ENCODE peak calls at places on chromosomes 12 and 14, in five cellular contexts. H is fibroblast of lung; I is Peyer's patch; S is PC-3; D is CD8-positive, alpha-beta T cell. Y is an unnamed sample.

GRCh38 chr14:34052658-34053014 is 101.8 kb upstream of the EGLN3 start:
- DNase-seq in H (peak; percentile 31), I (no peak), S (peak; percentile 68), D (no peak), Y (no peak)

GRCh38 chr14:50794063-50794645 is 36.8 kb downstream of the NIN start:
- DNase-seq in H (no peak), I (no peak), S (no peak), D (no peak), Y (no peak)

GRCh38 chr12:57754411-57755193 is at the start of gene MARCHF9:
- DNase-seq in H (no peak), I (peak; percentile 93), S (peak; percentile 86), D (peak; percentile 85), Y (peak; percentile 90)

GRCh38 chr12:119176267-119177055 is 2.3 kb upstream of the HSPB8 start:
- DNase-seq in H (peak; percentile 94), I (peak; percentile 33), S (peak; percentile 69), D (no peak), Y (peak; percentile 88)

GRCh38 chr14:75126679-75127473 is at the start of gene NEK9:
- DNase-seq in H (peak; percentile 89), I (peak; percentile 89), S (peak; percentile 80), D (peak; percentile 92), Y (peak; percentile 94)

GRCh38 chr12:43805149-43805856 is 814 bp downstream of the TWF1 start:
- DNase-seq in H (peak; percentile 12), I (no peak), S (no peak), D (no peak), Y (no peak)

GRCh38 chr14:20855652-20856291 is 35.4 kb upstream of the RNASE3 start:
- DNase-seq in H (peak; percentile 55), I (peak; percentile 66), S (peak; percentile 87), D (no peak), Y (no peak)

GRCh38 chr12:32053881-32054624 is 52.6 kb upstream of the BICD1 start:
- DNase-seq in H (no peak), I (no peak), S (no peak), D (no peak), Y (no peak)

GRCh38 chr12:90075685-90076084 is 367.0 kb upstream of the ATP2B1 start:
- DNase-seq in H (no peak), I (no peak), S (no peak), D (no peak), Y (no peak)

GRCh38 chr14:99601301-99601945 is 2.6 kb downstream of the CCDC85C start:
- DNase-seq in H (no peak), I (no peak), S (peak; percentile 45), D (no peak), Y (no peak)

GRCh38 chr12:89140580-89141236 is 211.6 kb downstream of the DUSP6 start:
- DNase-seq in H (peak; percentile 79), I (no peak), S (peak; percentile 48), D (no peak), Y (no peak)

GRCh38 chr14:53741379-53742225 is 215.0 kb downstream of the BMP4 start:
- DNase-seq in H (peak; percentile 79), I (no peak), S (no peak), D (no peak), Y (no peak)

GRCh38 chr14:71328183-71328582 is 420.9 kb downstream of the PCNX1 start:
- DNase-seq in H (no peak), I (no peak), S (no peak), D (no peak), Y (no peak)

GRCh38 chr14:50615056-50615455 is 53.0 kb downstream of the SAV1 start:
- DNase-seq in H (no peak), I (no peak), S (no peak), D (no peak), Y (no peak)

GRCh38 chr12:93569656-93570551 is 2.6 kb upstream of the SOCS2 start:
- DNase-seq in H (peak; percentile 93), I (peak; percentile 81), S (peak; percentile 76), D (peak; percentile 83), Y (peak; percentile 93)

GRCh38 chr12:92257261-92257660 is 111.6 kb upstream of the BTG1 start:
- DNase-seq in H (no peak), I (no peak), S (peak; percentile 3), D (no peak), Y (no peak)

GRCh38 chr12:52428121-52428520 is 6.0 kb downstream of the KRT75 start:
- DNase-seq in H (no peak), I (no peak), S (no peak), D (no peak), Y (no peak)

GRCh38 chr14:100611811-100612480 is 24.7 kb upstream of the BEGAIN start:
- DNase-seq in H (no peak), I (no peak), S (no peak), D (no peak), Y (peak; percentile 30)

GRCh38 chr12:113242018-113242418 is 20.8 kb downstream of the TPCN1 start:
- DNase-seq in H (no peak), I (no peak), S (peak; percentile 98), D (no peak), Y (peak; percentile 86)

GRCh38 chr12:52200086-52200782 is 8.4 kb upstream of the KRT80 start:
- DNase-seq in H (no peak), I (no peak), S (no peak), D (no peak), Y (peak; percentile 54)

GRCh38 chr14:23514009-23514962 is 37.3 kb downstream of the ZFHX2 start:
- DNase-seq in H (no peak), I (no peak), S (no peak), D (no peak), Y (no peak)

GRCh38 chr14:23517650-23518329 is 33.8 kb downstream of the ZFHX2 start:
- DNase-seq in H (no peak), I (no peak), S (no peak), D (no peak), Y (no peak)

GRCh38 chr14:104223101-104223809 is 84.9 kb downstream of the KIF26A start:
- DNase-seq in H (no peak), I (no peak), S (no peak), D (no peak), Y (no peak)

GRCh38 chr12:78778339-78778738 is 86.2 kb upstream of the SYT1 start:
- DNase-seq in H (no peak), I (no peak), S (peak; percentile 26), D (no peak), Y (no peak)

GRCh38 chr12:5172886-5173285 is 129.2 kb downstream of the KCNA5 start:
- DNase-seq in H (no peak), I (no peak), S (no peak), D (no peak), Y (no peak)

GRCh38 chr12:5173511-5174011 is 129.9 kb downstream of the KCNA5 start:
- DNase-seq in H (no peak), I (no peak), S (peak; percentile 52), D (no peak), Y (no peak)

GRCh38 chr12:5170894-5171293 is 127.2 kb downstream of the KCNA5 start:
- DNase-seq in H (no peak), I (no peak), S (no peak), D (no peak), Y (no peak)

GRCh38 chr12:5168148-5168547 is 124.5 kb downstream of the KCNA5 start:
- DNase-seq in H (no peak), I (no peak), S (no peak), D (no peak), Y (no peak)

DNA sequence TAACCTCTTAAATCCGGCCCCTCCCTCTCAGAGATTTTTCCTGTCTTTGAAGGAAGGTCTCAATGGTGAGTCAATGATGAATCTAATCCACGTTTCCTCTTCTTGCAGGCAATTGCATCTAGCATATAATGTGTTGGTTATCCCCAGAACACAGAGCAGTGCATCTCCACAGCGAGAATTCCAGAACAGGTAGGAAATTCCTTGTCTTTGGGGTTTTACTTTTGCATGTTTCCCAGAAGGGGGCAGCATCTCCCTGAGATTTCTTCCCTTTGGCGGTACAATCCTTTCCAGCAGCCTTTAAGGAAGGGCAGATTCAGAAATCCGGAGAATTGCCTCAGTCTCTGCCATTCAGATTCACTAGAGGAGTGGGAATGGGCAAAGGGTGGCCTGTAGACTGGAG is 128.0 kb downstream of the KCNA5 start:
- DNase-seq in H (peak; percentile 66), I (no peak), S (peak; percentile 46), D (no peak), Y (no peak)
- TF ChIP-seq CTCF in H (peak; percentile 79), I (no peak), S (peak; percentile 65), D (no peak), Y (peak; percentile 57)

GRCh38 chr12:132461526-132461925 is 28.4 kb upstream of the FBRSL1 start:
- DNase-seq in H (no peak), I (no peak), S (no peak), D (no peak), Y (no peak)

GRCh38 chr12:132462778-132463177 is 27.2 kb upstream of the FBRSL1 start:
- DNase-seq in H (no peak), I (no peak), S (no peak), D (no peak), Y (no peak)

GRCh38 chr12:132466241-132467188 is 23.4 kb upstream of the FBRSL1 start:
- DNase-seq in H (peak; percentile 43), I (no peak), S (no peak), D (no peak), Y (no peak)

GRCh38 chr12:132465269-132466190 is 24.4 kb upstream of the FBRSL1 start:
- DNase-seq in H (no peak), I (no peak), S (no peak), D (no peak), Y (no peak)

GRCh38 chr12:132464820-132465219 is 25.1 kb upstream of the FBRSL1 start:
- DNase-seq in H (no peak), I (no peak), S (no peak), D (no peak), Y (no peak)
- H3K4me1 ChIP-seq in H (no peaks in the 10 kb centered on the region), I (no peaks in the 10 kb centered on the region), S (no peaks in the 10 kb centered on the region), D (peaks cover 23% of the 10 kb centered on the region), Y (no peaks in the 10 kb centered on the region)

GRCh38 chr12:6186114-6186827 is 13.9 kb upstream of the CD9 start:
- DNase-seq in H (no peak), I (no peak), S (no peak), D (no peak), Y (no peak)

GRCh38 chr12:6192604-6193380 is 7.4 kb upstream of the CD9 start:
- DNase-seq in H (no peak), I (no peak), S (no peak), D (no peak), Y (no peak)

GRCh38 chr12:6183689-6184441 is 16.3 kb upstream of the CD9 start:
- DNase-seq in H (peak; percentile 76), I (no peak), S (no peak), D (no peak), Y (no peak)

GRCh38 chr12:6188954-6189353 is 11.2 kb upstream of the CD9 start:
- DNase-seq in H (no peak), I (no peak), S (no peak), D (no peak), Y (no peak)

GRCh38 chr12:6187948-6188793 is 12.0 kb upstream of the CD9 start:
- DNase-seq in H (no peak), I (no peak), S (no peak), D (no peak), Y (no peak)
- H3K27ac ChIP-seq in H (no peak overlapping the region), I (no peak overlapping the region), S (no peak overlapping the region), D (no peak overlapping the region), Y (no peak overlapping the region)

DNA sequence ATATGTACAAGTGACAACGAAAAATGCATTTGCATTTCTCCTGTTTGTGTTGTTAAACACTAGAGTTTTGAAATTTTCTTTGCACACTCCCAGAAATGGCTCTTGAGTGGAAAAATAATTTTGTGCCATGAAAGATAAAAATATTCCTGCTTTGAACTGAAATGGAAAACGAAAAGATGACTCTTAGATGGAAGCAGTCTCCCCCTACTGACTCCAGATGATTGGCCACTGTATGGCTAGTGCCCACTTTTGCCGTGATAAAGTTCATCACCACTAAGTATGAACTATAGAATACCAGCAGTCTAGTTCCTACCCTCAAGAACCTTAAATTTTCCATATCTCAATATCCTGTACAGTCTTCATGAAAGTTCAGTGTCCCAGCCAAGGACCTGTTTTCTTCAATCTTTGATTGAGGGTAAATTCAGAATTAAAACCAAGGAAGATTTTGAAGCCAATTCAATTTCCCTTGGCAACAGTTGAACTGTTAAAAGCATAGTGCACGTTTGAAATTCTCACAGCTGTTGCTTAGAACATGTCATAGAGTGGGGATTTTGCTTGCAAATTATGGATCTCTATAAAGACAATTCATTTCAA is 1.6 kb upstream of the PPP2R5E start:
- DNase-seq in H (peak; percentile 63), I (no peak), S (peak; percentile 52), D (no peak), Y (no peak)
- TF ChIP-seq CTCF in H (peak; percentile 78), I (no peak), S (peak; percentile 74), D (no peak), Y (peak; percentile 38)